ENCODE peak calls at places on chromosomes 7 and 10, in six cellular contexts. One of them, this sample, is unnamed.

GRCh38 chr7:147240468-147240867 is 1123.9 kb downstream of the CNTNAP2 start:
- DNase-seq in HL-60: no peak
- DNase-seq in AG10803: no peak
- DNase-seq in AG09309: no peak
- DNase-seq in hepatocyte: no peak
- DNase-seq in fibroblast of mammary gland: no peak
- DNase-seq in this sample: no peak

GRCh38 chr7:96679886-96680285 is 29.8 kb downstream of the SEM1 start:
- DNase-seq in HL-60: no peak
- DNase-seq in AG10803: no peak
- DNase-seq in AG09309: no peak
- DNase-seq in hepatocyte: no peak
- DNase-seq in fibroblast of mammary gland: no peak
- DNase-seq in this sample: no peak

GRCh38 chr7:92765725-92766124 is 70.6 kb downstream of the CDK6 start:
- DNase-seq in HL-60: no peak
- DNase-seq in AG10803: peak; percentile 87
- DNase-seq in AG09309: peak; percentile 63
- DNase-seq in hepatocyte: peak; percentile 51
- DNase-seq in fibroblast of mammary gland: peak; percentile 85
- DNase-seq in this sample: no peak

GRCh38 chr7:157411580-157411979 is 74.8 kb downstream of the DNAJB6 start:
- DNase-seq in HL-60: no peak
- DNase-seq in AG10803: no peak
- DNase-seq in AG09309: no peak
- DNase-seq in hepatocyte: no peak
- DNase-seq in fibroblast of mammary gland: no peak
- DNase-seq in this sample: peak; percentile 79

GRCh38 chr7:17598846-17599245 is 300.4 kb downstream of the AHR start:
- DNase-seq in HL-60: no peak
- DNase-seq in AG10803: peak; percentile 22
- DNase-seq in AG09309: no peak
- DNase-seq in hepatocyte: no peak
- DNase-seq in fibroblast of mammary gland: peak; percentile 41
- DNase-seq in this sample: no peak

GRCh38 chr10:116926426-116926825 is 77.1 kb downstream of the ENO4 start:
- DNase-seq in HL-60: no peak
- DNase-seq in AG10803: no peak
- DNase-seq in AG09309: no peak
- DNase-seq in hepatocyte: no peak
- DNase-seq in fibroblast of mammary gland: no peak
- DNase-seq in this sample: no peak

GRCh38 chr7:156659961-156660360 is 19.4 kb downstream of the RNF32 start:
- DNase-seq in HL-60: no peak
- DNase-seq in AG10803: no peak
- DNase-seq in AG09309: no peak
- DNase-seq in hepatocyte: no peak
- DNase-seq in fibroblast of mammary gland: no peak
- DNase-seq in this sample: no peak

GRCh38 chr10:67839957-67840356 is 2.0 kb upstream of the DNAJC12 start:
- DNase-seq in HL-60: no peak
- DNase-seq in AG10803: no peak
- DNase-seq in AG09309: no peak
- DNase-seq in hepatocyte: no peak
- DNase-seq in fibroblast of mammary gland: peak; percentile 66
- DNase-seq in this sample: no peak

GRCh38 chr7:95375591-95376294 is 20.4 kb downstream of the PON3 start:
- DNase-seq in HL-60: no peak
- DNase-seq in AG10803: no peak
- DNase-seq in AG09309: no peak
- DNase-seq in hepatocyte: no peak
- DNase-seq in fibroblast of mammary gland: no peak
- DNase-seq in this sample: no peak

GRCh38 chr10:60645928-60646433 is 132.3 kb upstream of the CDK1 start:
- DNase-seq in HL-60: no peak
- DNase-seq in AG10803: no peak
- DNase-seq in AG09309: no peak
- DNase-seq in hepatocyte: no peak
- DNase-seq in fibroblast of mammary gland: no peak
- DNase-seq in this sample: no peak

GRCh38 chr7:2266911-2267310 is 24.9 kb downstream of the NUDT1 start:
- DNase-seq in HL-60: no peak
- DNase-seq in AG10803: peak; percentile 26
- DNase-seq in AG09309: no peak
- DNase-seq in hepatocyte: no peak
- DNase-seq in fibroblast of mammary gland: peak; percentile 67
- DNase-seq in this sample: no peak

GRCh38 chr7:78130443-78131200 is 332.0 kb downstream of the PHTF2 start:
- DNase-seq in HL-60: no peak
- DNase-seq in AG10803: peak; percentile 27
- DNase-seq in AG09309: no peak
- DNase-seq in hepatocyte: no peak
- DNase-seq in fibroblast of mammary gland: no peak
- DNase-seq in this sample: no peak

GRCh38 chr10:11339660-11340059 is 271.8 kb downstream of the USP6NL start:
- DNase-seq in HL-60: no peak
- DNase-seq in AG10803: no peak
- DNase-seq in AG09309: no peak
- DNase-seq in hepatocyte: no peak
- DNase-seq in fibroblast of mammary gland: no peak
- DNase-seq in this sample: no peak

GRCh38 chr10:118958984-118959916 is 70.3 kb upstream of the NANOS1 start:
- DNase-seq in HL-60: peak; percentile 68
- DNase-seq in AG10803: peak; percentile 85
- DNase-seq in AG09309: no peak
- DNase-seq in hepatocyte: peak; percentile 36
- DNase-seq in fibroblast of mammary gland: peak; percentile 78
- DNase-seq in this sample: peak; percentile 49

GRCh38 chr7:39622609-39623311 is 612 bp upstream of the RALA start:
- DNase-seq in HL-60: no peak
- DNase-seq in AG10803: no peak
- DNase-seq in AG09309: no peak
- DNase-seq in hepatocyte: no peak
- DNase-seq in fibroblast of mammary gland: no peak
- DNase-seq in this sample: no peak
- H3K4me3 ChIP-seq in HL-60: peak overlapping the region; percentile 89
- H3K4me3 ChIP-seq in AG10803: peak overlapping the region; percentile 80
- H3K4me3 ChIP-seq in AG09309: peak overlapping the region; percentile 52
- H3K4me3 ChIP-seq in hepatocyte: peak overlapping the region; percentile 59
- H3K4me3 ChIP-seq in fibroblast of mammary gland: peak overlapping the region; percentile 90
- H3K4me3 ChIP-seq in this sample: peak overlapping the region; percentile 92

GRCh38 chr7:100435401-100436304 is 644 bp downstream of the PPP1R35 start:
- DNase-seq in HL-60: peak; percentile 39
- DNase-seq in AG10803: peak; percentile 27
- DNase-seq in AG09309: no peak
- DNase-seq in hepatocyte: peak; percentile 68
- DNase-seq in fibroblast of mammary gland: no peak
- DNase-seq in this sample: peak; percentile 77

GRCh38 chr7:100434297-100435144 is 1.8 kb downstream of the PPP1R35 start:
- DNase-seq in HL-60: no peak
- DNase-seq in AG10803: no peak
- DNase-seq in AG09309: no peak
- DNase-seq in hepatocyte: no peak
- DNase-seq in fibroblast of mammary gland: no peak
- DNase-seq in this sample: peak; percentile 46

GRCh38 chr7:100433592-100434296 is 2.6 kb downstream of the PPP1R35 start:
- DNase-seq in HL-60: no peak
- DNase-seq in AG10803: no peak
- DNase-seq in AG09309: no peak
- DNase-seq in hepatocyte: no peak
- DNase-seq in fibroblast of mammary gland: no peak
- DNase-seq in this sample: no peak

GRCh38 chr7:100438172-100438571 is 1.9 kb upstream of the PPP1R35 start:
- DNase-seq in HL-60: no peak
- DNase-seq in AG10803: no peak
- DNase-seq in AG09309: no peak
- DNase-seq in hepatocyte: no peak
- DNase-seq in fibroblast of mammary gland: no peak
- DNase-seq in this sample: no peak

GRCh38 chr7:100437150-100438100 is 1.1 kb upstream of the PPP1R35 start:
- DNase-seq in HL-60: no peak
- DNase-seq in AG10803: no peak
- DNase-seq in AG09309: no peak
- DNase-seq in hepatocyte: no peak
- DNase-seq in fibroblast of mammary gland: no peak
- DNase-seq in this sample: no peak
- H3K4me3 ChIP-seq in HL-60: peak overlapping the region; percentile 82
- H3K4me3 ChIP-seq in AG10803: no peak overlapping the region
- H3K4me3 ChIP-seq in AG09309: no peak overlapping the region
- H3K4me3 ChIP-seq in hepatocyte: no peak overlapping the region
- H3K4me3 ChIP-seq in fibroblast of mammary gland: no peak overlapping the region
- H3K4me3 ChIP-seq in this sample: no peak overlapping the region

GRCh38 chr7:121279060-121279620 is 49.7 kb upstream of the WNT16 start:
- DNase-seq in HL-60: no peak
- DNase-seq in AG10803: no peak
- DNase-seq in AG09309: no peak
- DNase-seq in hepatocyte: no peak
- DNase-seq in fibroblast of mammary gland: no peak
- DNase-seq in this sample: no peak
- H3K4me3 ChIP-seq in HL-60: no peak overlapping the region
- H3K4me3 ChIP-seq in AG10803: no peak overlapping the region
- H3K4me3 ChIP-seq in AG09309: no peak overlapping the region
- H3K4me3 ChIP-seq in hepatocyte: no peak overlapping the region
- H3K4me3 ChIP-seq in fibroblast of mammary gland: no peak overlapping the region
- H3K4me3 ChIP-seq in this sample: no peak overlapping the region

GRCh38 chr7:27203964-27204594 is 4.2 kb upstream of the HOXA13 start:
- DNase-seq in HL-60: no peak
- DNase-seq in AG10803: no peak
- DNase-seq in AG09309: no peak
- DNase-seq in hepatocyte: no peak
- DNase-seq in fibroblast of mammary gland: no peak
- DNase-seq in this sample: no peak
- H3K4me3 ChIP-seq in HL-60: no peak overlapping the region
- H3K4me3 ChIP-seq in AG10803: no peak overlapping the region
- H3K4me3 ChIP-seq in AG09309: peak overlapping the region; percentile 78
- H3K4me3 ChIP-seq in hepatocyte: peak overlapping the region; percentile 18
- H3K4me3 ChIP-seq in fibroblast of mammary gland: no peak overlapping the region
- H3K4me3 ChIP-seq in this sample: no peak overlapping the region

GRCh38 chr7:158587425-158588084 is at the start of gene PTPRN2:
- DNase-seq in HL-60: no peak
- DNase-seq in AG10803: peak; percentile 30
- DNase-seq in AG09309: no peak
- DNase-seq in hepatocyte: peak; percentile 92
- DNase-seq in fibroblast of mammary gland: peak; percentile 28
- DNase-seq in this sample: peak; percentile 89

GRCh38 chr7:158584392-158584791 is 3.2 kb downstream of the PTPRN2 start:
- DNase-seq in HL-60: no peak
- DNase-seq in AG10803: no peak
- DNase-seq in AG09309: no peak
- DNase-seq in hepatocyte: no peak
- DNase-seq in fibroblast of mammary gland: no peak
- DNase-seq in this sample: no peak

GRCh38 chr7:158588085-158588877 is 658 bp upstream of the PTPRN2 start:
- DNase-seq in HL-60: no peak
- DNase-seq in AG10803: no peak
- DNase-seq in AG09309: no peak
- DNase-seq in hepatocyte: peak; percentile 32
- DNase-seq in fibroblast of mammary gland: no peak
- DNase-seq in this sample: peak; percentile 70

GRCh38 chr7:158585721-158586498 is 1.7 kb downstream of the PTPRN2 start:
- DNase-seq in HL-60: no peak
- DNase-seq in AG10803: no peak
- DNase-seq in AG09309: no peak
- DNase-seq in hepatocyte: no peak
- DNase-seq in fibroblast of mammary gland: no peak
- DNase-seq in this sample: no peak

DNA sequence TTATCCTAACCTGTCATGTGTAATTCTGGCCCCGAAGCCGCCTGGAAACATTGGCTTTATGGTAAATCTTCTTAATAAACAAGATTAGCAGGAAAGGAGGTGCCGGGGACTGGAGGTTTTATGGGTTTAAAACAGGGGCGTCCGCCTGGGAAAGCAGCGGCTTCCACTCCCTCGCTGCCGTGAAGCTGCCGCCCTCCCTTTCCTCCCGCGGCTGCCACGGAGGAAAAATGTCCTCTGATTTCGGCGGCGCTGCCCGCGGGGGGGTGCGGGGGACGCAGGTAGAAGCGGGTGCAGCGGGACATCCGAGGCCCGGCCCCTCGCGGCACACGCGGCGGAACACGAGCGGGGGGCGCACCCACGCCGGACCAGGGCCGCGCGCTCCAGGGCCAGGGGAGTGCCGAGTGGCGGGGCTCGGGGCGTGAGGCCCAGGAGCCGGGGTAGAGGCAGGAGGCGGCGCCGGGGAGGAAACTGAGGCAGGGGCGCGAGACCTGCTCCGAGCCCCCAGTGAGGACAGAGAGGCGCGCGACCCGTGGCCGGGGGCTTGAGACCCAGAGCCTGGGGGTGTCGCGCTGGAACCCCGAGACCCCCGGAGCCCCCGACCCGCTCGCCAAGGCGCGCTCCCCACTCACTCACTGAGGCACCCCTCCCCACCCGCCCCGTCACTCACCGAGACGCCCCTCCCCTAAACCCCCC is 978 bp downstream of the PTPRN2 start:
- DNase-seq in HL-60: no peak
- DNase-seq in AG10803: no peak
- DNase-seq in AG09309: no peak
- DNase-seq in hepatocyte: no peak
- DNase-seq in fibroblast of mammary gland: no peak
- DNase-seq in this sample: no peak
- H3K4me3 ChIP-seq in HL-60: no peak overlapping the region
- H3K4me3 ChIP-seq in AG10803: no peak overlapping the region
- H3K4me3 ChIP-seq in AG09309: no peak overlapping the region
- H3K4me3 ChIP-seq in hepatocyte: no peak overlapping the region
- H3K4me3 ChIP-seq in fibroblast of mammary gland: no peak overlapping the region
- H3K4me3 ChIP-seq in this sample: no peak overlapping the region

GRCh38 chr10:105807930-105808587 is 1167.0 kb downstream of the SORCS3 start:
- DNase-seq in HL-60: no peak
- DNase-seq in AG10803: no peak
- DNase-seq in AG09309: no peak
- DNase-seq in hepatocyte: no peak
- DNase-seq in fibroblast of mammary gland: no peak
- DNase-seq in this sample: no peak
- H3K4me3 ChIP-seq in HL-60: no peak overlapping the region
- H3K4me3 ChIP-seq in AG10803: no peak overlapping the region
- H3K4me3 ChIP-seq in AG09309: no peak overlapping the region
- H3K4me3 ChIP-seq in hepatocyte: no peak overlapping the region
- H3K4me3 ChIP-seq in fibroblast of mammary gland: no peak overlapping the region
- H3K4me3 ChIP-seq in this sample: no peak overlapping the region

This sample was measured in endodermal cell.